ENCODE peak calls at places on chromosomes 2 and 18, in four cellular contexts. P, C, R and V are unnamed samples.

GRCh38 chr2:159982842-159983785 is 79.3 kb downstream of the PLA2R1 start:
- DNase-seq in P (no peak), R (no peak), C (no peak), V (no peak)

GRCh38 chr2:84817239-84817655 is 63.6 kb downstream of the TRABD2A start:
- DNase-seq in R (no peak), P (no peak), C (no peak), V (no peak)

GRCh38 chr2:38626326-38627031 is 23.8 kb upstream of the HNRNPLL start:
- DNase-seq in P (no peak), C (no peak), R (no peak), V (peak)

GRCh38 chr2:147468963-147469362 is 375.9 kb upstream of the ACVR2A start:
- DNase-seq in R (no peak), P (no peak), C (no peak), V (no peak)

GRCh38 chr2:47819834-47820233 is 36.9 kb downstream of the MSH6 start:
- DNase-seq in P (no peak), C (no peak), R (no peak), V (no peak)

GRCh38 chr18:59927246-59927825 is 27.5 kb downstream of the PMAIP1 start:
- DNase-seq in P (no peak), R (no peak), C (no peak), V (peak)

GRCh38 chr2:128732976-128733431 is 414.3 kb upstream of the HS6ST1 start:
- DNase-seq in C (no peak), P (no peak), R (no peak), V (peak)

GRCh38 chr2:190646780-190647626 is 1.9 kb upstream of the NAB1 start:
- DNase-seq in C (no peak), P (no peak), R (no peak), V (no peak)

GRCh38 chr2:164386226-164386625 is 235.1 kb downstream of the GRB14 start:
- DNase-seq in P (no peak), R (no peak), C (no peak), V (no peak)

GRCh38 chr18:35027206-35027605 is 14.0 kb upstream of the MAPRE2 start:
- DNase-seq in R (no peak), P (no peak), C (no peak), V (no peak)

GRCh38 chr2:74374509-74375205 is 5.5 kb downstream of the DCTN1 start:
- DNase-seq in P (peak), R (no peak), C (peak), V (no peak)

GRCh38 chr2:62747876-62748275 is 42.4 kb downstream of the EHBP1 start:
- DNase-seq in P (no peak), R (no peak), C (no peak), V (no peak)

GRCh38 chr18:32021756-32022564 is 3.3 kb downstream of the RNF125 start:
- DNase-seq in R (no peak), C (no peak), P (no peak), V (no peak)

GRCh38 chr2:236369606-236370005 is 105.4 kb upstream of the ASB18 start:
- DNase-seq in C (no peak), P (peak), R (no peak), V (no peak)

GRCh38 chr18:5964108-5964507 is 68.8 kb upstream of the TMEM200C start:
- DNase-seq in R (no peak), C (no peak), P (no peak), V (no peak)

GRCh38 chr2:23684540-23685176 is 242.3 kb downstream of the ATAD2B start:
- DNase-seq in P (no peak), C (no peak), R (no peak), V (no peak)

GRCh38 chr2:228681426-228681825 is 499.9 kb upstream of the SPHKAP start:
- DNase-seq in R (no peak), C (no peak), P (no peak), V (peak)

GRCh38 chr18:58572181-58572580 is 56.7 kb downstream of the ALPK2 start:
- DNase-seq in P (no peak), C (no peak), R (no peak), V (no peak)

GRCh38 chr2:237674731-237675276 is 47.4 kb downstream of the LRRFIP1 start:
- DNase-seq in P (peak), C (peak), R (peak), V (peak)

GRCh38 chr2:236010920-236011685 is 157.1 kb downstream of the GBX2 start:
- DNase-seq in C (no peak), P (no peak), R (no peak), V (no peak)

GRCh38 chr2:233210843-233211600 is 40.5 kb upstream of the ATG16L1 start:
- DNase-seq in C (no peak), P (peak), R (no peak), V (no peak)

GRCh38 chr2:149039213-149039724 is 770 bp downstream of the LYPD6B start:
- DNase-seq in C (no peak), R (no peak), P (no peak), V (no peak)

GRCh38 chr18:56501896-56502295 is 136.5 kb downstream of the TXNL1 start:
- DNase-seq in R (no peak), C (no peak), P (no peak), V (peak)